ENCODE peak calls at places on chromosomes 13 and 19, in nine cellular contexts. I is pancreas, O is SW480, D is fibroblast of pulmonary artery, H is Caco-2, R is nucleus accumbens, A is NCI-H446 treated with DMSO at 0.1 percent for 48 hours, V is amygdala, W is NCI-H1105. L is an unnamed sample.
A peak's percentile ranks its signal among the peaks of the same experiment; 100 is the strongest.

GRCh38 chr19:7258042-7258839 is 36.0 kb downstream of the INSR start:
- DNase-seq in V (no peak), W (no peak), R (no peak), A (no peak), O (no peak), H (no peak), D (no peak), I (no peak), L (no peak)

GRCh38 chr13:109781384-109782065 is 4.9 kb downstream of the IRS2 start:
- DNase-seq in A (no peak), H (no peak), I (no peak), V (no peak), R (no peak), D (no peak), W (peak; percentile 18), O (no peak), L (no peak)

GRCh38 chr19:47322048-47322447 is 9.9 kb upstream of the C5AR2 start:
- DNase-seq in O (no peak), A (no peak), W (no peak), I (no peak), V (no peak), R (no peak), D (no peak), H (no peak), L (no peak)

GRCh38 chr19:39506944-39507714 is 7.8 kb upstream of the SELENOV start:
- DNase-seq in W (peak; percentile 90), V (peak; percentile 15), D (peak; percentile 67), I (no peak), O (peak; percentile 91), H (peak; percentile 72), R (no peak), A (peak; percentile 60), L (peak; percentile 17)

GRCh38 chr13:38570706-38571105 is 116.2 kb upstream of the FREM2 start:
- DNase-seq in I (no peak), A (no peak), H (no peak), O (no peak), V (no peak), W (no peak), D (no peak), R (no peak), L (no peak)

GRCh38 chr19:36796714-36796999 is 24.1 kb upstream of the ZNF850 start:
- DNase-seq in O (no peak), I (no peak), D (no peak), A (no peak), R (no peak), H (no peak), V (no peak), W (no peak), L (no peak)

GRCh38 chr19:39156891-39157230 is 31.3 kb downstream of the PAK4 start:
- DNase-seq in H (no peak), D (no peak), O (no peak), A (no peak), I (peak; percentile 60), R (no peak), V (no peak), W (no peak), L (no peak)

GRCh38 chr19:16588824-16589577 is 16.8 kb upstream of the SLC35E1 start:
- DNase-seq in V (no peak), H (no peak), I (no peak), W (no peak), O (no peak), D (no peak), R (no peak), A (no peak), L (no peak)

GRCh38 chr13:50257646-50258045 is 242.4 kb downstream of the KCNRG start:
- DNase-seq in A (no peak), V (no peak), W (no peak), O (no peak), R (no peak), H (no peak), I (no peak), D (no peak), L (no peak)

GRCh38 chr13:80888421-80888820 is 547.5 kb upstream of the SPRY2 start:
- DNase-seq in W (no peak), V (no peak), R (no peak), D (no peak), A (no peak), H (no peak), I (no peak), O (no peak), L (no peak)

GRCh38 chr19:15298847-15299567 is 33.3 kb downstream of the BRD4 start:
- DNase-seq in V (no peak), H (no peak), D (no peak), I (no peak), W (no peak), R (no peak), A (no peak), O (no peak), L (no peak)

GRCh38 chr13:68982961-68983619 is 1124.5 kb upstream of the ATXN8OS start:
- DNase-seq in R (no peak), D (no peak), A (no peak), I (no peak), V (no peak), H (no peak), W (no peak), O (no peak), L (no peak)

GRCh38 chr13:39538826-39539555 is 64.0 kb downstream of the LHFPL6 start:
- DNase-seq in O (no peak), W (no peak), I (no peak), A (peak; percentile 82), R (no peak), V (no peak), H (no peak), D (no peak), L (no peak)

GRCh38 chr19:17889609-17890214 is 18.0 kb downstream of the SLC5A5 start:
- DNase-seq in W (no peak), V (no peak), O (peak; percentile 54), R (no peak), D (peak; percentile 66), A (no peak), H (peak; percentile 59), I (no peak), L (no peak)

GRCh38 chr19:5150331-5150901 is 181.5 kb downstream of the KDM4B start:
- DNase-seq in A (no peak), V (no peak), D (no peak), O (no peak), I (no peak), H (no peak), W (no peak), R (no peak), L (no peak)

GRCh38 chr19:36771275-36772231 is 1.1 kb downstream of the ZNF850 start:
- DNase-seq in W (peak; percentile 32), H (peak; percentile 79), V (peak; percentile 18), A (peak; percentile 34), D (peak; percentile 94), I (peak; percentile 57), R (no peak), O (no peak), L (no peak)

GRCh38 chr13:39490136-39490535 is 112.9 kb downstream of the LHFPL6 start:
- DNase-seq in H (no peak), V (no peak), R (no peak), D (no peak), I (no peak), O (no peak), W (no peak), A (no peak), L (no peak)